ENCODE peak calls at places on chromosomes 12 and 14, in four cellular contexts. One of them, this sample, is unnamed.

GRCh38 chr12:14777271-14777670 is 26.0 kb downstream of the WBP11 start:
- DNase-seq in left ventricle myocardium inferior: no peak
- DNase-seq in stomach: peak; percentile 72
- DNase-seq in left lung: no peak
- DNase-seq in this sample: no peak

GRCh38 chr12:124379938-124380754 is 85.3 kb downstream of the RFLNA start:
- DNase-seq in left ventricle myocardium inferior: peak; percentile 66
- DNase-seq in stomach: peak; percentile 50
- DNase-seq in left lung: peak; percentile 89
- DNase-seq in this sample: peak; percentile 41

GRCh38 chr12:18482601-18483120 is 221.3 kb downstream of the PIK3C2G start:
- DNase-seq in left ventricle myocardium inferior: no peak
- DNase-seq in stomach: no peak
- DNase-seq in left lung: no peak
- DNase-seq in this sample: no peak

GRCh38 chr14:104331871-104332605 is 193.7 kb downstream of the KIF26A start:
- DNase-seq in left ventricle myocardium inferior: no peak
- DNase-seq in stomach: peak; percentile 16
- DNase-seq in left lung: no peak
- DNase-seq in this sample: no peak

GRCh38 chr12:63889236-63889635 is 44.7 kb downstream of the SRGAP1 start:
- DNase-seq in left ventricle myocardium inferior: no peak
- DNase-seq in stomach: no peak
- DNase-seq in left lung: no peak
- DNase-seq in this sample: peak; percentile 46

GRCh38 chr12:27285395-27285794 is 41.3 kb downstream of the STK38L start:
- DNase-seq in left ventricle myocardium inferior: no peak
- DNase-seq in stomach: no peak
- DNase-seq in left lung: no peak
- DNase-seq in this sample: no peak

GRCh38 chr12:10708862-10709261 is 14.3 kb downstream of the YBX3 start:
- DNase-seq in left ventricle myocardium inferior: no peak
- DNase-seq in stomach: no peak
- DNase-seq in left lung: no peak
- DNase-seq in this sample: no peak

GRCh38 chr12:5522358-5523335 is 90.7 kb downstream of the NTF3 start:
- DNase-seq in left ventricle myocardium inferior: no peak
- DNase-seq in stomach: no peak
- DNase-seq in left lung: peak; percentile 53
- DNase-seq in this sample: peak; percentile 90

GRCh38 chr12:66428261-66428660 is 126.0 kb downstream of the HELB start:
- DNase-seq in left ventricle myocardium inferior: no peak
- DNase-seq in stomach: no peak
- DNase-seq in left lung: no peak
- DNase-seq in this sample: no peak

GRCh38 chr14:23054000-23054811 is 3.1 kb downstream of the CDH24 start:
- DNase-seq in left ventricle myocardium inferior: no peak
- DNase-seq in stomach: no peak
- DNase-seq in left lung: no peak
- DNase-seq in this sample: no peak

GRCh38 chr14:35159742-35160409 is 37.5 kb downstream of the PRORP start:
- DNase-seq in left ventricle myocardium inferior: no peak
- DNase-seq in stomach: no peak
- DNase-seq in left lung: no peak
- DNase-seq in this sample: peak; percentile 35

GRCh38 chr12:116247377-116247776 is 30.1 kb downstream of the MED13L start:
- DNase-seq in left ventricle myocardium inferior: no peak
- DNase-seq in stomach: no peak
- DNase-seq in left lung: no peak
- DNase-seq in this sample: no peak

GRCh38 chr12:108468149-108468968 is 46.7 kb upstream of the FICD start:
- DNase-seq in left ventricle myocardium inferior: no peak
- DNase-seq in stomach: no peak
- DNase-seq in left lung: no peak
- DNase-seq in this sample: peak; percentile 13

GRCh38 chr12:2783936-2784600 is 10.7 kb upstream of the FKBP4 start:
- DNase-seq in left ventricle myocardium inferior: peak; percentile 71
- DNase-seq in stomach: peak; percentile 70
- DNase-seq in left lung: peak; percentile 86
- DNase-seq in this sample: peak; percentile 79

GRCh38 chr12:3628629-3629028 is 124.3 kb downstream of the CRACR2A start:
- DNase-seq in left ventricle myocardium inferior: no peak
- DNase-seq in stomach: no peak
- DNase-seq in left lung: no peak
- DNase-seq in this sample: no peak

GRCh38 chr12:19916193-19916498 is 452.2 kb upstream of the PDE3A start:
- DNase-seq in left ventricle myocardium inferior: no peak
- DNase-seq in stomach: no peak
- DNase-seq in left lung: no peak
- DNase-seq in this sample: no peak

GRCh38 chr12:52929538-52929937 is 19.4 kb upstream of the KRT18 start:
- DNase-seq in left ventricle myocardium inferior: no peak
- DNase-seq in stomach: no peak
- DNase-seq in left lung: no peak
- DNase-seq in this sample: no peak

GRCh38 chr14:59321184-59321952 is 132.9 kb downstream of the DAAM1 start:
- DNase-seq in left ventricle myocardium inferior: no peak
- DNase-seq in stomach: no peak
- DNase-seq in left lung: no peak
- DNase-seq in this sample: peak; percentile 29

GRCh38 chr12:40099423-40099853 is 6.4 kb downstream of the SLC2A13 start:
- DNase-seq in left ventricle myocardium inferior: no peak
- DNase-seq in stomach: no peak
- DNase-seq in left lung: no peak
- DNase-seq in this sample: no peak

GRCh38 chr12:16324772-16325171 is 22.7 kb upstream of the MGST1 start:
- DNase-seq in left ventricle myocardium inferior: no peak
- DNase-seq in stomach: no peak
- DNase-seq in left lung: no peak
- DNase-seq in this sample: no peak

GRCh38 chr14:101151226-101151929 is 247.9 kb upstream of the RTL1 start:
- DNase-seq in left ventricle myocardium inferior: no peak
- DNase-seq in stomach: no peak
- DNase-seq in left lung: no peak
- DNase-seq in this sample: no peak

GRCh38 chr12:131138638-131139362 is 185.1 kb downstream of the ADGRD1 start:
- DNase-seq in left ventricle myocardium inferior: no peak
- DNase-seq in stomach: no peak
- DNase-seq in left lung: peak; percentile 61
- DNase-seq in this sample: no peak

GRCh38 chr12:22255097-22255496 is 79.4 kb downstream of the ST8SIA1 start:
- DNase-seq in left ventricle myocardium inferior: no peak
- DNase-seq in stomach: no peak
- DNase-seq in left lung: no peak
- DNase-seq in this sample: no peak

GRCh38 chr12:71139153-71139735 is 18.6 kb downstream of the TSPAN8 start:
- DNase-seq in left ventricle myocardium inferior: no peak
- DNase-seq in stomach: no peak
- DNase-seq in left lung: no peak
- DNase-seq in this sample: no peak

GRCh38 chr12:15227004-15227679 is 5.9 kb upstream of the RERG start:
- DNase-seq in left ventricle myocardium inferior: peak; percentile 35
- DNase-seq in stomach: peak; percentile 59
- DNase-seq in left lung: no peak
- DNase-seq in this sample: no peak

GRCh38 chr14:60722836-60723217 is 1.3 kb downstream of the SIX4 start:
- DNase-seq in left ventricle myocardium inferior: no peak
- DNase-seq in stomach: no peak
- DNase-seq in left lung: no peak
- DNase-seq in this sample: peak; percentile 61

GRCh38 chr12:54596526-54596946 is 8.1 kb upstream of the PPP1R1A start:
- DNase-seq in left ventricle myocardium inferior: peak; percentile 48
- DNase-seq in stomach: peak; percentile 79
- DNase-seq in left lung: no peak
- DNase-seq in this sample: peak; percentile 41

GRCh38 chr14:100294213-100294962 is 11.9 kb downstream of the SLC25A29 start:
- DNase-seq in left ventricle myocardium inferior: peak; percentile 63
- DNase-seq in stomach: no peak
- DNase-seq in left lung: peak; percentile 46
- DNase-seq in this sample: no peak

GRCh38 chr12:87827638-87828264 is 201.4 kb downstream of the C12orf50 start:
- DNase-seq in left ventricle myocardium inferior: no peak
- DNase-seq in stomach: no peak
- DNase-seq in left lung: no peak
- DNase-seq in this sample: no peak

GRCh38 chr12:93500201-93500600 is 32.9 kb downstream of the MRPL42 start:
- DNase-seq in left ventricle myocardium inferior: no peak
- DNase-seq in stomach: no peak
- DNase-seq in left lung: no peak
- DNase-seq in this sample: no peak

GRCh38 chr12:91040356-91040755 is 17.5 kb downstream of the KERA start:
- DNase-seq in left ventricle myocardium inferior: no peak
- DNase-seq in stomach: no peak
- DNase-seq in left lung: no peak
- DNase-seq in this sample: peak; percentile 61

GRCh38 chr14:63543826-63544320 is 696 bp upstream of the PPP2R5E start:
- DNase-seq in left ventricle myocardium inferior: no peak
- DNase-seq in stomach: no peak
- DNase-seq in left lung: no peak
- DNase-seq in this sample: no peak

GRCh38 chr12:16093825-16094224 is 182.7 kb downstream of the DERA start:
- DNase-seq in left ventricle myocardium inferior: no peak
- DNase-seq in stomach: no peak
- DNase-seq in left lung: no peak
- DNase-seq in this sample: no peak

GRCh38 chr12:123131291-123131831 is 19.5 kb downstream of the PITPNM2 start:
- DNase-seq in left ventricle myocardium inferior: no peak
- DNase-seq in stomach: no peak
- DNase-seq in left lung: no peak
- DNase-seq in this sample: no peak

GRCh38 chr12:131641315-131641714 is 69.6 kb upstream of the SFSWAP start:
- DNase-seq in left ventricle myocardium inferior: no peak
- DNase-seq in stomach: no peak
- DNase-seq in left lung: peak; percentile 45
- DNase-seq in this sample: no peak

GRCh38 chr14:34180428-34180827 is 229.6 kb upstream of the EGLN3 start:
- DNase-seq in left ventricle myocardium inferior: no peak
- DNase-seq in stomach: no peak
- DNase-seq in left lung: no peak
- DNase-seq in this sample: no peak

GRCh38 chr12:113724703-113725556 is 241.2 kb downstream of the RBM19 start:
- DNase-seq in left ventricle myocardium inferior: no peak
- DNase-seq in stomach: no peak
- DNase-seq in left lung: peak; percentile 64
- DNase-seq in this sample: no peak

GRCh38 chr12:124402281-124403066 is 107.6 kb downstream of the RFLNA start:
- DNase-seq in left ventricle myocardium inferior: no peak
- DNase-seq in stomach: no peak
- DNase-seq in left lung: no peak
- DNase-seq in this sample: no peak

GRCh38 chr12:565161-565560 is 98.1 kb downstream of the NINJ2 start:
- DNase-seq in left ventricle myocardium inferior: no peak
- DNase-seq in stomach: no peak
- DNase-seq in left lung: no peak
- DNase-seq in this sample: no peak
- H3K4me1 ChIP-seq in left ventricle myocardium inferior: peaks cover 29% of the 10 kb centered on the region
- H3K4me1 ChIP-seq in stomach: peaks cover 31% of the 10 kb centered on the region
- H3K4me1 ChIP-seq in left lung: no peaks in the 10 kb centered on the region
- H3K4me1 ChIP-seq in this sample: no peaks in the 10 kb centered on the region

GRCh38 chr12:57836442-57837375 is 9.8 kb downstream of the CTDSP2 start:
- DNase-seq in left ventricle myocardium inferior: peak; percentile 87
- DNase-seq in stomach: peak; percentile 63
- DNase-seq in left lung: no peak
- DNase-seq in this sample: peak; percentile 99
- H3K4me1 ChIP-seq in left ventricle myocardium inferior: peaks cover 100% of the 10 kb centered on the region
- H3K4me1 ChIP-seq in stomach: peaks cover 100% of the 10 kb centered on the region
- H3K4me1 ChIP-seq in left lung: peaks cover 97% of the 10 kb centered on the region
- H3K4me1 ChIP-seq in this sample: peaks cover 38% of the 10 kb centered on the region

DNA sequence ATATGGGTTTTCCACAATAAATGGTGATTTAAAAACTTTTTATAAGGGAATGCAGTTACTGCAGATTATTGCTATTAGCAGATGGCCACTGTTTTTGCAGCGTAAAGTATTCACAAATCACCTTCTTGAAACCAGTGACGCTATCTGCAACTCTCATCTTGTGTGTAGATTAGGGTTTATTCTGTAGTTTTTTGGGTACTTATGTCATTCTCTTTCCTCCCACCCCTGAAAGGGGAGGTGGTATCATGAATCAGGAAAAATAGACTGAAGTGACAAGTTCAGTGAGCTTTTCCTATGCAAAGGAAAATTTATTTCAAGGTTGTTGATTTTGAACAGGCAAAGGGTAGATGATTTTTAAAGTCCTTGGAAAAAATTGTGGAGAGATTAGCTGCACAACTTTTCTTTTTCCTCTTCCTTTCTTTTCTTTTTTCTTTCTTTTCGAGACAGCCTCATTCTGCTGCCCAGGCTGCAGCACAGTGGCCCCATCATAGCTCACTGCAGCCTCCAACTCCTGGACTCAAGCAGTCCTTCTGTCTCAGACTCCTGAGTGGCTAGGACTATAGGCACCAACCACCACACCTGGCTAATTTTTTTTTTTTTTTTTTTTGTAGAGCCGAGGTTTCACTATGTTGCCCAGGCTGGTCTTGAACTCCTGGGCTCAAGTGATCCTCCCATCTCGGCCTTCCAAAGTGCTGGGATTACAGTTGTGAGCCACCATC is 1.6 kb downstream of the FRS2 start:
- DNase-seq in left ventricle myocardium inferior: no peak
- DNase-seq in stomach: no peak
- DNase-seq in left lung: no peak
- DNase-seq in this sample: no peak
- H3K4me1 ChIP-seq in left ventricle myocardium inferior: peaks cover 70% of the 10 kb centered on the region
- H3K4me1 ChIP-seq in stomach: peaks cover 70% of the 10 kb centered on the region
- H3K4me1 ChIP-seq in left lung: peaks cover 13% of the 10 kb centered on the region
- H3K4me1 ChIP-seq in this sample: peaks cover 15% of the 10 kb centered on the region

DNA sequence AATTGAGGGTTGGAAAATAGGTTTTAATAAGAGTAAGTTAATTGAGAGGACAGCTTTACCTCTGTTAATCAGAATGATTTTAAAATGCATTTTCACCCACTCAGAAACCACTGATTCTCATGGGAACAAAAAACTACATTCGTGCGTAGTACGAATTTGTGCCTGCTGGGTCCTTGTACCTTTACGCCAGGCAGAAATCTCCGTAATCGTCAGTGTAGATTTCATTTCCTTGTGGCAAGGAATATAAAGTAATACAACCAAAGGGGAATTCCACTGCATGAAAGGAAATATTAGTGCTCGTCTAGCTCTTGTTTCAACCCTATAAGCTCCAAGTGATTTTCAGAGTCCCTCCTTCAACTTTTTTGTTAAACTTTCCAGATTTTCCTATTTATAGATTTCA is 90.5 kb downstream of the ETV6 start:
- DNase-seq in left ventricle myocardium inferior: no peak
- DNase-seq in stomach: no peak
- DNase-seq in left lung: no peak
- DNase-seq in this sample: no peak
- H3K4me1 ChIP-seq in left ventricle myocardium inferior: peaks cover 24% of the 10 kb centered on the region
- H3K4me1 ChIP-seq in stomach: peaks cover 30% of the 10 kb centered on the region
- H3K4me1 ChIP-seq in left lung: no peaks in the 10 kb centered on the region
- H3K4me1 ChIP-seq in this sample: no peaks in the 10 kb centered on the region